ENCODE peak calls at places on chromosomes 3 and 15, in eight cellular contexts. One of them, this sample, is unnamed.

GRCh38 chr15:23869391-23869790 is 182.3 kb upstream of the NDN start:
- DNase-seq in IMR-90: no peak
- DNase-seq in tibial artery: no peak
- DNase-seq in GM20000: no peak
- DNase-seq in GM13976: no peak
- DNase-seq in RWPE1: no peak
- DNase-seq in brain microvascular endothelial cell: no peak
- DNase-seq in heart left ventricle: no peak
- DNase-seq in this sample: no peak

GRCh38 chr15:74523982-74524381 is 17.0 kb upstream of the ARID3B start:
- DNase-seq in IMR-90: peak
- DNase-seq in tibial artery: no peak
- DNase-seq in GM20000: no peak
- DNase-seq in GM13976: no peak
- DNase-seq in RWPE1: peak
- DNase-seq in brain microvascular endothelial cell: no peak
- DNase-seq in heart left ventricle: no peak
- DNase-seq in this sample: no peak

GRCh38 chr3:140050977-140051957 is 116.3 kb downstream of the CLSTN2 start:
- DNase-seq in IMR-90: no peak
- DNase-seq in tibial artery: no peak
- DNase-seq in GM20000: no peak
- DNase-seq in GM13976: no peak
- DNase-seq in RWPE1: peak
- DNase-seq in brain microvascular endothelial cell: no peak
- DNase-seq in heart left ventricle: no peak
- DNase-seq in this sample: no peak

GRCh38 chr3:47000198-47000815 is 20.8 kb downstream of the NBEAL2 start:
- DNase-seq in IMR-90: peak
- DNase-seq in tibial artery: no peak
- DNase-seq in GM20000: no peak
- DNase-seq in GM13976: no peak
- DNase-seq in RWPE1: no peak
- DNase-seq in brain microvascular endothelial cell: peak
- DNase-seq in heart left ventricle: no peak
- DNase-seq in this sample: no peak

GRCh38 chr3:136952292-136952691 is 5.5 kb upstream of the IL20RB start:
- DNase-seq in IMR-90: peak
- DNase-seq in tibial artery: no peak
- DNase-seq in GM20000: no peak
- DNase-seq in GM13976: no peak
- DNase-seq in RWPE1: peak
- DNase-seq in brain microvascular endothelial cell: no peak
- DNase-seq in heart left ventricle: no peak
- DNase-seq in this sample: no peak

GRCh38 chr3:161475905-161476304 is 20.7 kb upstream of the OTOL1 start:
- DNase-seq in IMR-90: peak
- DNase-seq in tibial artery: no peak
- DNase-seq in GM20000: no peak
- DNase-seq in GM13976: no peak
- DNase-seq in RWPE1: peak
- DNase-seq in brain microvascular endothelial cell: peak
- DNase-seq in heart left ventricle: no peak
- DNase-seq in this sample: peak

GRCh38 chr3:134381836-134382442 is 7.7 kb upstream of the AMOTL2 start:
- DNase-seq in IMR-90: no peak
- DNase-seq in tibial artery: no peak
- DNase-seq in GM20000: no peak
- DNase-seq in GM13976: no peak
- DNase-seq in RWPE1: peak
- DNase-seq in brain microvascular endothelial cell: no peak
- DNase-seq in heart left ventricle: no peak
- DNase-seq in this sample: no peak

GRCh38 chr3:136817448-136817847 is 1.5 kb upstream of the SLC35G2 start:
- DNase-seq in IMR-90: peak
- DNase-seq in tibial artery: no peak
- DNase-seq in GM20000: no peak
- DNase-seq in GM13976: no peak
- DNase-seq in RWPE1: no peak
- DNase-seq in brain microvascular endothelial cell: no peak
- DNase-seq in heart left ventricle: no peak
- DNase-seq in this sample: no peak

GRCh38 chr15:41241251-41241964 is 10.3 kb downstream of the CHP1 start:
- DNase-seq in IMR-90: no peak
- DNase-seq in tibial artery: no peak
- DNase-seq in GM20000: no peak
- DNase-seq in GM13976: no peak
- DNase-seq in RWPE1: no peak
- DNase-seq in brain microvascular endothelial cell: no peak
- DNase-seq in heart left ventricle: peak
- DNase-seq in this sample: no peak

GRCh38 chr3:87390821-87391220 is 114.4 kb upstream of the POU1F1 start:
- DNase-seq in IMR-90: no peak
- DNase-seq in tibial artery: no peak
- DNase-seq in GM20000: no peak
- DNase-seq in GM13976: no peak
- DNase-seq in RWPE1: no peak
- DNase-seq in brain microvascular endothelial cell: no peak
- DNase-seq in heart left ventricle: no peak
- DNase-seq in this sample: no peak

GRCh38 chr3:25455316-25456232 is 27.5 kb downstream of the RARB start:
- DNase-seq in IMR-90: no peak
- DNase-seq in tibial artery: no peak
- DNase-seq in GM20000: no peak
- DNase-seq in GM13976: no peak
- DNase-seq in RWPE1: no peak
- DNase-seq in brain microvascular endothelial cell: peak
- DNase-seq in heart left ventricle: no peak
- DNase-seq in this sample: peak

GRCh38 chr3:33490641-33491241 is 50.5 kb upstream of the UBP1 start:
- DNase-seq in IMR-90: no peak
- DNase-seq in tibial artery: no peak
- DNase-seq in GM20000: no peak
- DNase-seq in GM13976: no peak
- DNase-seq in RWPE1: no peak
- DNase-seq in brain microvascular endothelial cell: no peak
- DNase-seq in heart left ventricle: no peak
- DNase-seq in this sample: no peak

GRCh38 chr15:73927476-73928240 is 1.4 kb downstream of the LOXL1 start:
- DNase-seq in IMR-90: peak
- DNase-seq in tibial artery: no peak
- DNase-seq in GM20000: peak
- DNase-seq in GM13976: peak
- DNase-seq in RWPE1: peak
- DNase-seq in brain microvascular endothelial cell: peak
- DNase-seq in heart left ventricle: peak
- DNase-seq in this sample: peak

GRCh38 chr15:60257760-60258159 is 140.0 kb downstream of the ANXA2 start:
- DNase-seq in IMR-90: no peak
- DNase-seq in tibial artery: no peak
- DNase-seq in GM20000: no peak
- DNase-seq in GM13976: no peak
- DNase-seq in RWPE1: no peak
- DNase-seq in brain microvascular endothelial cell: no peak
- DNase-seq in heart left ventricle: no peak
- DNase-seq in this sample: no peak

GRCh38 chr3:156037356-156037755 is 83.0 kb upstream of the KCNAB1 start:
- DNase-seq in IMR-90: no peak
- DNase-seq in tibial artery: no peak
- DNase-seq in GM20000: no peak
- DNase-seq in GM13976: no peak
- DNase-seq in RWPE1: no peak
- DNase-seq in brain microvascular endothelial cell: no peak
- DNase-seq in heart left ventricle: no peak
- DNase-seq in this sample: peak

GRCh38 chr3:104594491-104594890 is 772.2 kb upstream of the ALCAM start:
- DNase-seq in IMR-90: no peak
- DNase-seq in tibial artery: no peak
- DNase-seq in GM20000: no peak
- DNase-seq in GM13976: no peak
- DNase-seq in RWPE1: no peak
- DNase-seq in brain microvascular endothelial cell: no peak
- DNase-seq in heart left ventricle: no peak
- DNase-seq in this sample: no peak

GRCh38 chr3:20080956-20081554 is 40.8 kb downstream of the KAT2B start:
- DNase-seq in IMR-90: peak
- DNase-seq in tibial artery: no peak
- DNase-seq in GM20000: peak
- DNase-seq in GM13976: no peak
- DNase-seq in RWPE1: no peak
- DNase-seq in brain microvascular endothelial cell: no peak
- DNase-seq in heart left ventricle: peak
- DNase-seq in this sample: peak

GRCh38 chr3:72679540-72680198 is 168.6 kb downstream of the SHQ1 start:
- DNase-seq in IMR-90: no peak
- DNase-seq in tibial artery: no peak
- DNase-seq in GM20000: peak
- DNase-seq in GM13976: peak
- DNase-seq in RWPE1: no peak
- DNase-seq in brain microvascular endothelial cell: peak
- DNase-seq in heart left ventricle: no peak
- DNase-seq in this sample: peak

GRCh38 chr3:123880998-123881561 is 3.1 kb downstream of the MYLK start:
- DNase-seq in IMR-90: peak
- DNase-seq in tibial artery: no peak
- DNase-seq in GM20000: no peak
- DNase-seq in GM13976: no peak
- DNase-seq in RWPE1: no peak
- DNase-seq in brain microvascular endothelial cell: peak
- DNase-seq in heart left ventricle: no peak
- DNase-seq in this sample: peak

GRCh38 chr3:58293516-58293915 is 12.5 kb upstream of the RPP14 start:
- DNase-seq in IMR-90: no peak
- DNase-seq in tibial artery: no peak
- DNase-seq in GM20000: no peak
- DNase-seq in GM13976: no peak
- DNase-seq in RWPE1: no peak
- DNase-seq in brain microvascular endothelial cell: no peak
- DNase-seq in heart left ventricle: no peak
- DNase-seq in this sample: no peak

GRCh38 chr3:12384451-12385233 is 95.8 kb downstream of the PPARG start:
- DNase-seq in IMR-90: peak
- DNase-seq in tibial artery: no peak
- DNase-seq in GM20000: no peak
- DNase-seq in GM13976: no peak
- DNase-seq in RWPE1: no peak
- DNase-seq in brain microvascular endothelial cell: no peak
- DNase-seq in heart left ventricle: no peak
- DNase-seq in this sample: no peak

GRCh38 chr15:58546635-58547627 is 115.1 kb downstream of the LIPC start:
- DNase-seq in IMR-90: peak
- DNase-seq in tibial artery: peak
- DNase-seq in GM20000: no peak
- DNase-seq in GM13976: no peak
- DNase-seq in RWPE1: peak
- DNase-seq in brain microvascular endothelial cell: peak
- DNase-seq in heart left ventricle: peak
- DNase-seq in this sample: peak

GRCh38 chr15:97978408-97979130 is 18.1 kb downstream of the ARRDC4 start:
- DNase-seq in IMR-90: no peak
- DNase-seq in tibial artery: no peak
- DNase-seq in GM20000: no peak
- DNase-seq in GM13976: no peak
- DNase-seq in RWPE1: no peak
- DNase-seq in brain microvascular endothelial cell: no peak
- DNase-seq in heart left ventricle: no peak
- DNase-seq in this sample: peak

GRCh38 chr3:165983284-165983683 is 146.1 kb upstream of the BCHE start:
- DNase-seq in IMR-90: no peak
- DNase-seq in tibial artery: no peak
- DNase-seq in GM20000: no peak
- DNase-seq in GM13976: no peak
- DNase-seq in RWPE1: no peak
- DNase-seq in brain microvascular endothelial cell: peak
- DNase-seq in heart left ventricle: no peak
- DNase-seq in this sample: no peak

GRCh38 chr3:165984589-165984988 is 147.4 kb upstream of the BCHE start:
- DNase-seq in IMR-90: no peak
- DNase-seq in tibial artery: no peak
- DNase-seq in GM20000: no peak
- DNase-seq in GM13976: no peak
- DNase-seq in RWPE1: no peak
- DNase-seq in brain microvascular endothelial cell: no peak
- DNase-seq in heart left ventricle: no peak
- DNase-seq in this sample: no peak
- TF ChIP-seq CTCF in IMR-90: no peak
- TF ChIP-seq CTCF in tibial artery: no peak
- TF ChIP-seq CTCF in GM20000: no peak
- TF ChIP-seq CTCF in GM13976: no peak
- TF ChIP-seq CTCF in RWPE1: no peak
- TF ChIP-seq CTCF in brain microvascular endothelial cell: no peak
- TF ChIP-seq CTCF in heart left ventricle: no peak
- TF ChIP-seq CTCF in this sample: no peak

GRCh38 chr3:2504912-2505311 is 406.2 kb downstream of the CNTN4 start:
- DNase-seq in IMR-90: no peak
- DNase-seq in tibial artery: no peak
- DNase-seq in GM20000: no peak
- DNase-seq in GM13976: no peak
- DNase-seq in RWPE1: no peak
- DNase-seq in brain microvascular endothelial cell: no peak
- DNase-seq in heart left ventricle: no peak
- DNase-seq in this sample: no peak
- TF ChIP-seq CTCF in IMR-90: no peak
- TF ChIP-seq CTCF in tibial artery: no peak
- TF ChIP-seq CTCF in GM20000: no peak
- TF ChIP-seq CTCF in GM13976: no peak
- TF ChIP-seq CTCF in RWPE1: no peak
- TF ChIP-seq CTCF in brain microvascular endothelial cell: no peak
- TF ChIP-seq CTCF in heart left ventricle: no peak
- TF ChIP-seq CTCF in this sample: no peak

GRCh38 chr15:31214158-31214863 is 112.3 kb upstream of the KLF13 start:
- DNase-seq in IMR-90: no peak
- DNase-seq in tibial artery: no peak
- DNase-seq in GM20000: no peak
- DNase-seq in GM13976: no peak
- DNase-seq in RWPE1: no peak
- DNase-seq in brain microvascular endothelial cell: no peak
- DNase-seq in heart left ventricle: no peak
- DNase-seq in this sample: no peak
- TF ChIP-seq CTCF in IMR-90: no peak
- TF ChIP-seq CTCF in tibial artery: no peak
- TF ChIP-seq CTCF in GM20000: no peak
- TF ChIP-seq CTCF in GM13976: no peak
- TF ChIP-seq CTCF in RWPE1: no peak
- TF ChIP-seq CTCF in brain microvascular endothelial cell: no peak
- TF ChIP-seq CTCF in heart left ventricle: no peak
- TF ChIP-seq CTCF in this sample: no peak

DNA sequence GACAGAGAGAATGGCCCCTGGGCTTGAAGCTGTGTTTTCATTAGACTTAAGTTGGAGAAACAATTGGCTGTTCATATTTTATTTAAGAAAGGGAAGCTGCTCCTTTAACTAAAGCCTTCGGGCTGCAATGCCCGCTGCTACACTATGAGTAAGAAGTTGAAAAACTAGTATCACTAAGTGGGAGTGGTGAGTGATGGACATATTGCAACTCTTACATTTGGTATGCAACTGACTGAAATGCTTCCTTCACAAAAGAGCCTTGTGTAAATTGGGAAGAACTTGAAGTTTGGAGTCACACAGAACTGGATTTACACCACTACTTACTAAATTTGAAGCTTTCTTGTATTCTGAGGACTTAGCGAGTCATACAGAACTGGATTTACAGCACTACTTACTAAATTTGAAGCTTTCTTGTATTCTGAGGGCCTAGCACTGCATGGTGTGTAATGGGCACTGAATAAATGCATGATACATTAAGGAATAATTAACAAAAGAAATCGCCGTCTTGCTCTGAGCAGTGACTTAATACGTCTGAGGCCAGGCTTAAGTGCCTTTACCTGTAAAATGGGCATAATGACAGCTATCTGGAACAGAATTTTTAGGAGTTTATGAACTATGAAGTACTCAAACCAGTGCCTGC is 149.5 kb downstream of the RYR3 start:
- DNase-seq in IMR-90: no peak
- DNase-seq in tibial artery: no peak
- DNase-seq in GM20000: no peak
- DNase-seq in GM13976: no peak
- DNase-seq in RWPE1: peak
- DNase-seq in brain microvascular endothelial cell: no peak
- DNase-seq in heart left ventricle: no peak
- DNase-seq in this sample: no peak
- TF ChIP-seq CTCF in IMR-90: no peak
- TF ChIP-seq CTCF in tibial artery: no peak
- TF ChIP-seq CTCF in GM20000: no peak
- TF ChIP-seq CTCF in GM13976: no peak
- TF ChIP-seq CTCF in RWPE1: no peak
- TF ChIP-seq CTCF in brain microvascular endothelial cell: no peak
- TF ChIP-seq CTCF in heart left ventricle: no peak
- TF ChIP-seq CTCF in this sample: no peak